ENCODE peak calls at places on chromosomes 13 and 19, in ten cellular contexts. T is T1000; R is CD8-positive, alpha-beta T cell; D is MCF 10A; S is uterus; Y is AG04450; G is aorta; E is ascending aorta; Q is cardiac muscle cell; Z is NCI-H1930. K is an unnamed sample.

GRCh38 chr13:57716295-57716694 is 84.8 kb downstream of the PCDH17 start:
- DNase-seq in R (no peak), T (no peak), Q (no peak), S (no peak), Z (no peak), D (peak; percentile 34), E (no peak), Y (no peak), G (no peak), K (no peak)

GRCh38 chr13:108662528-108662927 is 33.1 kb downstream of the MYO16 start:
- DNase-seq in Y (no peak), G (no peak), S (no peak), Q (no peak), Z (no peak), T (no peak), R (no peak), E (no peak), D (no peak), K (no peak)

GRCh38 chr13:72453161-72453560 is 274.3 kb downstream of the MZT1 start:
- DNase-seq in Z (no peak), S (no peak), T (no peak), E (no peak), G (no peak), R (no peak), Q (no peak), D (no peak), Y (no peak), K (no peak)

GRCh38 chr19:38303517-38304351 is at the start of gene C19orf33:
- DNase-seq in Z (no peak), Q (no peak), T (no peak), E (no peak), G (no peak), R (no peak), Y (no peak), S (no peak), D (peak; percentile 93), K (no peak)

GRCh38 chr13:33639158-33639557 is 178.8 kb upstream of the RFC3 start:
- DNase-seq in Y (peak; percentile 34), T (no peak), D (peak; percentile 59), Z (no peak), R (no peak), E (no peak), G (no peak), S (peak; percentile 73), Q (peak; percentile 90), K (no peak)

GRCh38 chr19:18883530-18884304 is 12.2 kb downstream of the CERS1 start:
- DNase-seq in G (no peak), S (no peak), E (no peak), D (no peak), T (no peak), Q (no peak), Z (no peak), Y (no peak), R (no peak), K (no peak)

GRCh38 chr13:96025283-96025682 is 27.9 kb downstream of the UGGT2 start:
- DNase-seq in Y (no peak), E (no peak), S (no peak), R (no peak), G (no peak), Z (no peak), Q (peak; percentile 5), D (no peak), T (no peak), K (no peak)

GRCh38 chr13:110399801-110400200 is 92.7 kb downstream of the COL4A2 start:
- DNase-seq in G (no peak), Y (no peak), Z (no peak), Q (peak; percentile 70), E (no peak), S (no peak), D (no peak), T (no peak), R (no peak), K (no peak)

GRCh38 chr19:49058592-49058991 is 1.0 kb upstream of the CGB7 start:
- DNase-seq in Y (no peak), R (no peak), G (no peak), Z (no peak), T (no peak), S (no peak), D (peak; percentile 26), Q (peak; percentile 33), E (no peak), K (no peak)

GRCh38 chr19:16586477-16586871 is 14.3 kb upstream of the SLC35E1 start:
- DNase-seq in E (no peak), Z (no peak), Y (no peak), R (no peak), T (no peak), D (no peak), S (no peak), G (no peak), Q (no peak), K (no peak)

GRCh38 chr19:3785464-3785937 is 680 bp downstream of the MATK start:
- DNase-seq in R (peak; percentile 26), Z (no peak), Q (no peak), D (no peak), G (no peak), Y (no peak), S (no peak), T (no peak), E (no peak), K (no peak)

GRCh38 chr19:8242212-8242821 is 33.1 kb downstream of the CERS4 start:
- DNase-seq in E (no peak), Z (no peak), Q (no peak), G (no peak), R (no peak), S (no peak), Y (no peak), D (no peak), T (no peak), K (no peak)

GRCh38 chr13:49367640-49368431 is 76.0 kb downstream of the CAB39L start:
- DNase-seq in E (no peak), R (no peak), G (no peak), Z (no peak), T (no peak), D (no peak), S (no peak), Y (no peak), Q (peak; percentile 34), K (no peak)

GRCh38 chr13:76837811-76838210 is 48.4 kb downstream of the KCTD12 start:
- DNase-seq in T (no peak), Y (no peak), E (no peak), D (no peak), Z (no peak), Q (peak; percentile 27), S (no peak), G (no peak), R (no peak), K (no peak)

GRCh38 chr13:105969761-105970160 is 565.7 kb downstream of the EFNB2 start:
- DNase-seq in Q (no peak), D (no peak), G (no peak), S (no peak), E (no peak), R (no peak), Z (no peak), T (peak; percentile 27), Y (no peak), K (no peak)

K was measured in DMS79.